ENCODE peak calls at places on chromosomes 11 and 22, in ten cellular contexts. One of them, this sample, is unnamed.

GRCh38 chr22:49973018-49973965 is 12.7 kb downstream of the PIM3 start:
- DNase-seq in neural progenitor cell: no peak
- DNase-seq in fibroblast of lung: no peak
- DNase-seq in PC-3: no peak
- DNase-seq in osteoblast: no peak
- DNase-seq in OCI-LY7: no peak
- DNase-seq in IMR-90: no peak
- DNase-seq in H1: no peak
- DNase-seq in hepatocyte: no peak
- DNase-seq in GM23248: no peak
- DNase-seq in this sample: no peak

GRCh38 chr11:102966011-102966410 is 10.5 kb upstream of the MMP13 start:
- DNase-seq in neural progenitor cell: no peak
- DNase-seq in fibroblast of lung: no peak
- DNase-seq in PC-3: peak
- DNase-seq in osteoblast: no peak
- DNase-seq in OCI-LY7: no peak
- DNase-seq in IMR-90: no peak
- DNase-seq in H1: no peak
- DNase-seq in hepatocyte: no peak
- DNase-seq in GM23248: no peak
- DNase-seq in this sample: peak

GRCh38 chr22:39496131-39496838 is 5.8 kb upstream of the MIEF1 start:
- DNase-seq in neural progenitor cell: peak
- DNase-seq in fibroblast of lung: peak
- DNase-seq in PC-3: peak
- DNase-seq in osteoblast: peak
- DNase-seq in OCI-LY7: peak
- DNase-seq in IMR-90: peak
- DNase-seq in H1: no peak
- DNase-seq in hepatocyte: peak
- DNase-seq in GM23248: peak
- DNase-seq in this sample: peak

GRCh38 chr11:1085440-1086170 is 10.9 kb downstream of the MUC2 start:
- DNase-seq in neural progenitor cell: no peak
- DNase-seq in fibroblast of lung: no peak
- DNase-seq in PC-3: no peak
- DNase-seq in osteoblast: peak
- DNase-seq in OCI-LY7: no peak
- DNase-seq in IMR-90: no peak
- DNase-seq in H1: no peak
- DNase-seq in hepatocyte: no peak
- DNase-seq in GM23248: no peak
- DNase-seq in this sample: no peak

GRCh38 chr22:37218771-37219411 is 6.6 kb upstream of the SSTR3 start:
- DNase-seq in neural progenitor cell: no peak
- DNase-seq in fibroblast of lung: no peak
- DNase-seq in PC-3: no peak
- DNase-seq in osteoblast: no peak
- DNase-seq in OCI-LY7: peak
- DNase-seq in IMR-90: no peak
- DNase-seq in H1: no peak
- DNase-seq in hepatocyte: no peak
- DNase-seq in GM23248: no peak
- DNase-seq in this sample: no peak

GRCh38 chr22:21443057-21443734 is 24.0 kb upstream of the TMEM191C start:
- DNase-seq in neural progenitor cell: peak
- DNase-seq in fibroblast of lung: no peak
- DNase-seq in PC-3: no peak
- DNase-seq in osteoblast: no peak
- DNase-seq in OCI-LY7: no peak
- DNase-seq in IMR-90: no peak
- DNase-seq in H1: no peak
- DNase-seq in hepatocyte: no peak
- DNase-seq in GM23248: no peak
- DNase-seq in this sample: no peak

GRCh38 chr22:19760652-19761002 is at the start of gene TBX1:
- DNase-seq in neural progenitor cell: no peak
- DNase-seq in fibroblast of lung: no peak
- DNase-seq in PC-3: peak
- DNase-seq in osteoblast: no peak
- DNase-seq in OCI-LY7: no peak
- DNase-seq in IMR-90: no peak
- DNase-seq in H1: no peak
- DNase-seq in hepatocyte: no peak
- DNase-seq in GM23248: peak
- DNase-seq in this sample: no peak

GRCh38 chr11:64449381-64450167 is 90.6 kb downstream of the RPS6KA4 start:
- DNase-seq in neural progenitor cell: peak
- DNase-seq in fibroblast of lung: peak
- DNase-seq in PC-3: peak
- DNase-seq in osteoblast: peak
- DNase-seq in OCI-LY7: peak
- DNase-seq in IMR-90: peak
- DNase-seq in H1: peak
- DNase-seq in hepatocyte: peak
- DNase-seq in GM23248: peak
- DNase-seq in this sample: peak

GRCh38 chr22:47616396-47617020 is 854.1 kb downstream of the TBC1D22A start:
- DNase-seq in neural progenitor cell: no peak
- DNase-seq in fibroblast of lung: no peak
- DNase-seq in PC-3: no peak
- DNase-seq in osteoblast: peak
- DNase-seq in OCI-LY7: no peak
- DNase-seq in IMR-90: no peak
- DNase-seq in H1: no peak
- DNase-seq in hepatocyte: no peak
- DNase-seq in GM23248: no peak
- DNase-seq in this sample: no peak

GRCh38 chr11:83836883-83837654 is 550.9 kb upstream of the CCDC90B start:
- DNase-seq in neural progenitor cell: peak
- DNase-seq in fibroblast of lung: peak
- DNase-seq in PC-3: peak
- DNase-seq in osteoblast: peak
- DNase-seq in OCI-LY7: peak
- DNase-seq in IMR-90: peak
- DNase-seq in H1: peak
- DNase-seq in hepatocyte: peak
- DNase-seq in GM23248: peak
- DNase-seq in this sample: peak

GRCh38 chr11:64400096-64400495 is 41.1 kb downstream of the RPS6KA4 start:
- DNase-seq in neural progenitor cell: no peak
- DNase-seq in fibroblast of lung: peak
- DNase-seq in PC-3: peak
- DNase-seq in osteoblast: no peak
- DNase-seq in OCI-LY7: no peak
- DNase-seq in IMR-90: no peak
- DNase-seq in H1: no peak
- DNase-seq in hepatocyte: no peak
- DNase-seq in GM23248: peak
- DNase-seq in this sample: peak

GRCh38 chr11:130428271-130428670 is at the start of gene ADAMTS8:
- DNase-seq in neural progenitor cell: peak
- DNase-seq in fibroblast of lung: no peak
- DNase-seq in PC-3: no peak
- DNase-seq in osteoblast: peak
- DNase-seq in OCI-LY7: no peak
- DNase-seq in IMR-90: no peak
- DNase-seq in H1: no peak
- DNase-seq in hepatocyte: no peak
- DNase-seq in GM23248: peak
- DNase-seq in this sample: no peak

GRCh38 chr11:5486421-5486820 is 2.1 kb upstream of the OR52D1 start:
- DNase-seq in neural progenitor cell: no peak
- DNase-seq in fibroblast of lung: no peak
- DNase-seq in PC-3: no peak
- DNase-seq in osteoblast: no peak
- DNase-seq in OCI-LY7: no peak
- DNase-seq in IMR-90: no peak
- DNase-seq in H1: no peak
- DNase-seq in hepatocyte: no peak
- DNase-seq in GM23248: no peak
- DNase-seq in this sample: no peak

GRCh38 chr11:69131644-69132300 is 24.0 kb upstream of the SMIM38 start:
- DNase-seq in neural progenitor cell: peak
- DNase-seq in fibroblast of lung: peak
- DNase-seq in PC-3: peak
- DNase-seq in osteoblast: peak
- DNase-seq in OCI-LY7: no peak
- DNase-seq in IMR-90: peak
- DNase-seq in H1: peak
- DNase-seq in hepatocyte: peak
- DNase-seq in GM23248: peak
- DNase-seq in this sample: peak

GRCh38 chr22:17192186-17192585 is 27.0 kb downstream of the ADA2 start:
- DNase-seq in neural progenitor cell: no peak
- DNase-seq in fibroblast of lung: no peak
- DNase-seq in PC-3: no peak
- DNase-seq in osteoblast: peak
- DNase-seq in OCI-LY7: no peak
- DNase-seq in IMR-90: no peak
- DNase-seq in H1: no peak
- DNase-seq in hepatocyte: no peak
- DNase-seq in GM23248: no peak
- DNase-seq in this sample: no peak

DNA sequence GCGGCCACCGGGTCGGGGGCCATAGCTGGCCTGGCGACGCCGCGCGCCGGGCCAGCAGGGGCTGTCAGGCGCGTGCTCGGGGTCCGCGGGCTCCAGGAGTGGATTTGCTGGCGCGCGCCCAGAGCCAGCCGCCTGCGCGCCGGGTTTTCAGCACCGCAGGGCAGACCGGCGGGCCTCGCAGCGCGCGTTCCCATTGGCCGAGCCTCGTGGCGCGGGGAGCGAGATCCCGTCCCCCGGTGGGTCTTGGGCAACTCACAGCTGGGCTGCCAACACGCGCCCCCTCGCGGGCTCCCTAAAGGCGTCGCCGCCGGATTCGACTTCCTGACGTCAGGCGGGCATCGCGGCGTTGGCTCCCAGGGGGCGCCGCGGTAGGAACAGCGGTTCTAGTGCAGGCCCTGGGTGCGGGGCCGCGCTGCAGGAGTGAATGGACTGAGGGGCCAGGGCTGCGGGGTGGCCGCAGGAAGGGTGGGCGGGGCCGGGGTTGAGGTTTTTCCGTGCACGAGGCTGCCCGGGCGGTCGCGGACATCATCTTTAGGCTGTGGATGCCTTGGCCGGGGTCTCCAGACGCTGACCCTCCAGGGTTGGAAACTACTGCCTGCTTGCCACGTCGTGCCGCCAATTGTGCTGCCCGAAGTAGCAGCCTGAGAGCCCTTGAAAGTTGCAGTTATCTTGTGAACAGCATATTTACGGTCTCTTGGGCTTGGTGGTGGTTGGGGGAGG is at the start of gene FADS1:
- DNase-seq in neural progenitor cell: peak
- DNase-seq in fibroblast of lung: peak
- DNase-seq in PC-3: peak
- DNase-seq in osteoblast: peak
- DNase-seq in OCI-LY7: no peak
- DNase-seq in IMR-90: peak
- DNase-seq in H1: peak
- DNase-seq in hepatocyte: peak
- DNase-seq in GM23248: peak
- DNase-seq in this sample: peak
- H2AFZ ChIP-seq in neural progenitor cell: no peak
- H2AFZ ChIP-seq in fibroblast of lung: no peak
- H2AFZ ChIP-seq in PC-3: peak
- H2AFZ ChIP-seq in osteoblast: peak
- H2AFZ ChIP-seq in OCI-LY7: no peak
- H2AFZ ChIP-seq in IMR-90: peak
- H2AFZ ChIP-seq in H1: no peak
- H2AFZ ChIP-seq in hepatocyte: peak
- H2AFZ ChIP-seq in GM23248: peak
- H2AFZ ChIP-seq in this sample: peak

DNA sequence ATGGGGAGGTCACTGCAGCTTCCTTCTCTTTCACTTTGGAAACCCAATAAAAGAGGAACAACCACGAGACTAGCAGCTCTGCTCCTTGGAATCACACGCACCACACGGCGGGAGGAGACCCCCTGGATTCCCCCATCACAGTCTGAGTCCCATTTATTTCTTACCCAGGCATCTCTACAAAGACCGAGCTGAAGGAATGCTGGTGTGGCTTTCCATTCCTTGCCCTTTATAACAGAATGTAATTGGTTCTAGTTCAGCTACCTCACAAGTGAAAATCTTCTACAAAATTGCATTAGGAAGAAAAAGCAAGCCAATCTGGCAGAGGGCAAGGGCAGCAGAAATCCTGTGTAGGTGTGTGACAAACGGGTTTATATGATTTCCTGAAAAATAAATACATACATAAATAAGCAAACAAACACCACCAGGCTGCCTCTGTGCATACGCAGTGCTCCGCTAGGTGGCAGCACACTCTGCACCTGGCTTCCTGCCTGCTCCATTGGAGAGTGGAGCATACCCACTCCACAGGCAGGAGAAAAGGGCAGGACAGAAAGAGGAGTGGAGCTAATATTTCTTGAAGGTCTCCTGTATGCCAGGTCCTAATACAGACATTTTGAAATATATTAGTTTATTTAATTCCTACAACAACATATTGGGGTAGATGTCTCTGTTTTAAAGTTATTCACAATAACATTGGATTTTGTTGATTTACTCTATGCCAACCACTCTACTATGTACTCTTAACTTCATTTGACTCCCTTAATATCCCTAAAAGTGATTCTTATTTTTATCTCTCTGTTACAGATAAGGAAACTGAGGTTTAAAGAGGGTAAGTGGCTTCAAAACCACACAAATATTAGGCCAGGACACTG is 673.1 kb downstream of the KCNA4 start:
- DNase-seq in neural progenitor cell: peak
- DNase-seq in fibroblast of lung: peak
- DNase-seq in PC-3: peak
- DNase-seq in osteoblast: no peak
- DNase-seq in OCI-LY7: peak
- DNase-seq in IMR-90: peak
- DNase-seq in H1: no peak
- DNase-seq in hepatocyte: peak
- DNase-seq in GM23248: peak
- DNase-seq in this sample: peak
- H2AFZ ChIP-seq in neural progenitor cell: peak
- H2AFZ ChIP-seq in fibroblast of lung: no peak
- H2AFZ ChIP-seq in PC-3: peak
- H2AFZ ChIP-seq in osteoblast: peak
- H2AFZ ChIP-seq in OCI-LY7: no peak
- H2AFZ ChIP-seq in IMR-90: peak
- H2AFZ ChIP-seq in H1: no peak
- H2AFZ ChIP-seq in hepatocyte: peak
- H2AFZ ChIP-seq in GM23248: peak
- H2AFZ ChIP-seq in this sample: peak

GRCh38 chr11:111906680-111907079 is 4.9 kb downstream of the CRYAB start:
- DNase-seq in neural progenitor cell: no peak
- DNase-seq in fibroblast of lung: no peak
- DNase-seq in PC-3: no peak
- DNase-seq in osteoblast: no peak
- DNase-seq in OCI-LY7: no peak
- DNase-seq in IMR-90: no peak
- DNase-seq in H1: no peak
- DNase-seq in hepatocyte: no peak
- DNase-seq in GM23248: no peak
- DNase-seq in this sample: no peak
- H2AFZ ChIP-seq in neural progenitor cell: no peak
- H2AFZ ChIP-seq in fibroblast of lung: no peak
- H2AFZ ChIP-seq in PC-3: peak
- H2AFZ ChIP-seq in osteoblast: no peak
- H2AFZ ChIP-seq in OCI-LY7: no peak
- H2AFZ ChIP-seq in IMR-90: no peak
- H2AFZ ChIP-seq in H1: no peak
- H2AFZ ChIP-seq in hepatocyte: no peak
- H2AFZ ChIP-seq in GM23248: peak
- H2AFZ ChIP-seq in this sample: no peak

GRCh38 chr22:25085930-25086901 is 113.4 kb upstream of the CRYBB3 start:
- DNase-seq in neural progenitor cell: no peak
- DNase-seq in fibroblast of lung: no peak
- DNase-seq in PC-3: no peak
- DNase-seq in osteoblast: peak
- DNase-seq in OCI-LY7: peak
- DNase-seq in IMR-90: no peak
- DNase-seq in H1: no peak
- DNase-seq in hepatocyte: peak
- DNase-seq in GM23248: no peak
- DNase-seq in this sample: peak
- H2AFZ ChIP-seq in neural progenitor cell: no peak
- H2AFZ ChIP-seq in fibroblast of lung: no peak
- H2AFZ ChIP-seq in PC-3: no peak
- H2AFZ ChIP-seq in osteoblast: no peak
- H2AFZ ChIP-seq in OCI-LY7: no peak
- H2AFZ ChIP-seq in IMR-90: no peak
- H2AFZ ChIP-seq in H1: no peak
- H2AFZ ChIP-seq in hepatocyte: no peak
- H2AFZ ChIP-seq in GM23248: no peak
- H2AFZ ChIP-seq in this sample: no peak

This sample was measured in mammary epithelial cell.